ENCODE peak calls at places on chromosomes 2 and 18, in eight cellular contexts. V, G, M, Q, B, Y, C and Z are unnamed samples.

GRCh38 chr2:236875906-236876505 is 209.7 kb upstream of the COPS8 start:
- DNase-seq in V (no peak), G (no peak), M (no peak), Q (peak; percentile 81), B (no peak), Y (no peak), C (no peak), Z (no peak)

GRCh38 chr2:74548919-74549684 is 4.6 kb downstream of the LOXL3 start:
- DNase-seq in V (peak; percentile 92), G (peak; percentile 67), M (no peak), Q (peak; percentile 53), B (no peak), Y (peak; percentile 48), C (no peak), Z (no peak)

GRCh38 chr2:235027558-235028214 is 75.9 kb downstream of the SH3BP4 start:
- DNase-seq in V (no peak), G (peak; percentile 59), M (no peak), Q (peak; percentile 73), B (no peak), Y (no peak), C (no peak), Z (peak; percentile 47)

GRCh38 chr2:68287580-68288441 is 31.9 kb downstream of the CNRIP1 start:
- DNase-seq in V (no peak), G (no peak), M (no peak), Q (no peak), B (no peak), Y (no peak), C (peak; percentile 2), Z (no peak)

GRCh38 chr2:25336446-25336845 is 5.3 kb downstream of the DNMT3A start:
- DNase-seq in V (peak; percentile 69), G (no peak), M (no peak), Q (no peak), B (no peak), Y (no peak), C (no peak), Z (no peak)

GRCh38 chr2:60515751-60516226 is 37.7 kb downstream of the BCL11A start:
- DNase-seq in V (no peak), G (no peak), M (no peak), Q (no peak), B (peak; percentile 82), Y (no peak), C (peak; percentile 57), Z (no peak)

GRCh38 chr2:127149384-127149783 is 42.4 kb upstream of the BIN1 start:
- DNase-seq in V (no peak), G (peak; percentile 65), M (no peak), Q (peak; percentile 85), B (peak; percentile 63), Y (no peak), C (peak; percentile 35), Z (no peak)

GRCh38 chr2:111522231-111522768 is 361.7 kb downstream of the ANAPC1 start:
- DNase-seq in V (no peak), G (no peak), M (no peak), Q (no peak), B (peak; percentile 58), Y (no peak), C (no peak), Z (no peak)

GRCh38 chr2:44075536-44075935 is 79.7 kb upstream of the LRPPRC start:
- DNase-seq in V (no peak), G (peak; percentile 38), M (no peak), Q (no peak), B (no peak), Y (no peak), C (no peak), Z (no peak)

GRCh38 chr2:8882094-8882493 is 44.7 kb upstream of the KIDINS220 start:
- DNase-seq in V (peak; percentile 51), G (peak; percentile 55), M (no peak), Q (peak; percentile 21), B (no peak), Y (no peak), C (no peak), Z (no peak)

GRCh38 chr2:207487650-207488315 is 42.0 kb upstream of the CREB1 start:
- DNase-seq in V (no peak), G (peak; percentile 63), M (no peak), Q (no peak), B (peak; percentile 72), Y (no peak), C (no peak), Z (no peak)

GRCh38 chr2:65390134-65390533 is 42.3 kb downstream of the SPRED2 start:
- DNase-seq in V (no peak), G (no peak), M (no peak), Q (no peak), B (no peak), Y (peak; percentile 64), C (no peak), Z (no peak)

GRCh38 chr2:85770786-85771409 is 17.1 kb downstream of the ATOH8 start:
- DNase-seq in V (no peak), G (no peak), M (no peak), Q (no peak), B (no peak), Y (no peak), C (no peak), Z (no peak)

GRCh38 chr2:65020943-65021528 is 31.8 kb downstream of the SLC1A4 start:
- DNase-seq in V (no peak), G (no peak), M (no peak), Q (no peak), B (no peak), Y (no peak), C (no peak), Z (no peak)

GRCh38 chr2:61277756-61278155 is 115.8 kb downstream of the C2orf74 start:
- DNase-seq in V (no peak), G (no peak), M (no peak), Q (no peak), B (no peak), Y (no peak), C (no peak), Z (no peak)

GRCh38 chr18:48974304-48975220 is 23.8 kb upstream of the SMAD7 start:
- DNase-seq in V (peak; percentile 84), G (no peak), M (no peak), Q (no peak), B (no peak), Y (no peak), C (no peak), Z (no peak)

GRCh38 chr2:110780461-110780860 is 48.1 kb downstream of the ACOXL start:
- DNase-seq in V (no peak), G (no peak), M (no peak), Q (no peak), B (no peak), Y (no peak), C (no peak), Z (no peak)

GRCh38 chr2:233064526-233065199 is 4.5 kb downstream of the INPP5D start:
- DNase-seq in V (no peak), G (no peak), M (no peak), Q (no peak), B (no peak), Y (no peak), C (no peak), Z (peak; percentile 25)

GRCh38 chr2:170651603-170652002 is 63.5 kb upstream of the SP5 start:
- DNase-seq in V (no peak), G (no peak), M (no peak), Q (no peak), B (no peak), Y (no peak), C (no peak), Z (no peak)

GRCh38 chr2:127422631-127423475 is 4.6 kb downstream of the PROC start:
- DNase-seq in V (peak; percentile 78), G (no peak), M (no peak), Q (no peak), B (no peak), Y (peak; percentile 62), C (no peak), Z (no peak)

GRCh38 chr2:26674002-26674751 is 18.3 kb upstream of the KCNK3 start:
- DNase-seq in V (no peak), G (no peak), M (no peak), Q (no peak), B (no peak), Y (no peak), C (no peak), Z (peak; percentile 57)

GRCh38 chr2:78676921-78677696 is 348.4 kb upstream of the REG3G start:
- DNase-seq in V (no peak), G (no peak), M (no peak), Q (no peak), B (no peak), Y (no peak), C (no peak), Z (no peak)

GRCh38 chr18:24491882-24492281 is 31.4 kb downstream of the HRH4 start:
- DNase-seq in V (no peak), G (no peak), M (peak; percentile 62), Q (no peak), B (no peak), Y (peak; percentile 13), C (no peak), Z (no peak)

GRCh38 chr18:59123588-59124369 is 15.9 kb upstream of the SEC11C start:
- DNase-seq in V (no peak), G (peak; percentile 35), M (no peak), Q (no peak), B (peak; percentile 75), Y (no peak), C (peak; percentile 9), Z (no peak)

GRCh38 chr2:239459581-239459980 is 58.8 kb upstream of the HDAC4 start:
- DNase-seq in V (no peak), G (no peak), M (no peak), Q (no peak), B (no peak), Y (no peak), C (no peak), Z (no peak)

GRCh38 chr2:168438553-168438952 is 17.5 kb upstream of the CERS6 start:
- DNase-seq in V (no peak), G (no peak), M (no peak), Q (no peak), B (no peak), Y (no peak), C (no peak), Z (no peak)

GRCh38 chr2:201233192-201234166 is 26.9 kb upstream of the CASP8 start:
- DNase-seq in V (no peak), G (peak; percentile 91), M (peak; percentile 87), Q (no peak), B (no peak), Y (peak; percentile 79), C (no peak), Z (no peak)

GRCh38 chr2:1538663-1539062 is 125.4 kb downstream of the TPO start:
- DNase-seq in V (peak; percentile 79), G (peak; percentile 71), M (no peak), Q (peak; percentile 17), B (no peak), Y (no peak), C (no peak), Z (no peak)